ENCODE peak calls at places on chromosomes 13 and 19, in five cellular contexts. Y, V, Q, G and M are unnamed samples.

GRCh38 chr13:51646041-51646670 is 61.9 kb downstream of the WDFY2 start:
- DNase-seq in Q (no peak), V (no peak), Y (no peak), G (no peak), M (no peak)

GRCh38 chr19:48490980-48491792 is 20.4 kb downstream of the LMTK3 start:
- DNase-seq in Q (peak; percentile 54), G (peak; percentile 40), Y (peak; percentile 58), V (peak; percentile 48), M (no peak)

GRCh38 chr13:99746857-99747710 is 224.5 kb downstream of the ZIC5 start:
- DNase-seq in Q (no peak), G (no peak), V (no peak), Y (no peak), M (no peak)

GRCh38 chr13:77545626-77546412 is 10.3 kb downstream of the SCEL start:
- DNase-seq in Y (no peak), Q (no peak), V (peak; percentile 42), G (no peak), M (no peak)

GRCh38 chr13:99280166-99280565 is 22.0 kb upstream of the GPR18 start:
- DNase-seq in Y (no peak), V (no peak), G (no peak), Q (no peak), M (no peak)

GRCh38 chr13:113349491-113349890 is 14.4 kb downstream of the GRTP1 start:
- DNase-seq in Q (no peak), V (no peak), Y (no peak), G (no peak), M (no peak)

GRCh38 chr19:39817888-39818561 is 15.9 kb downstream of the DYRK1B start:
- DNase-seq in V (no peak), G (no peak), Q (no peak), Y (no peak), M (no peak)

GRCh38 chr13:107069107-107069776 is 501.3 kb upstream of the ARGLU1 start:
- DNase-seq in G (no peak), Y (no peak), Q (no peak), V (no peak), M (peak; percentile 96)

GRCh38 chr13:27353166-27353583 is 71.2 kb upstream of the GTF3A start:
- DNase-seq in Q (no peak), Y (no peak), V (no peak), G (no peak), M (no peak)

GRCh38 chr19:2235396-2236284 is 489 bp downstream of the PLEKHJ1 start:
- DNase-seq in Y (no peak), V (peak; percentile 74), Q (peak; percentile 81), G (peak; percentile 45), M (no peak)

GRCh38 chr13:92251815-92252214 is 853.4 kb downstream of the GPC5 start:
- DNase-seq in Y (no peak), V (no peak), G (no peak), Q (no peak), M (no peak)

GRCh38 chr13:102040812-102041211 is 361.0 kb downstream of the FGF14 start:
- DNase-seq in Y (no peak), V (no peak), Q (no peak), G (no peak), M (no peak)

GRCh38 chr19:51421229-51422052 is 4.0 kb upstream of the SIGLEC10 start:
- DNase-seq in V (no peak), G (no peak), Q (no peak), Y (no peak), M (no peak)

GRCh38 chr13:89401209-89401810 is 1730.1 kb downstream of the SLITRK5 start:
- DNase-seq in G (peak; percentile 31), V (no peak), Q (no peak), Y (no peak), M (no peak)

GRCh38 chr13:49995535-49996165 is 1.2 kb upstream of the TRIM13 start:
- DNase-seq in Q (no peak), V (peak; percentile 45), Y (no peak), G (peak; percentile 10), M (no peak)

GRCh38 chr13:35917942-35918645 is 213.1 kb downstream of the DCLK1 start:
- DNase-seq in Q (no peak), G (no peak), Y (no peak), V (no peak), M (no peak)

GRCh38 chr19:28358604-28359003 is 854.3 kb downstream of the UQCRFS1 start:
- DNase-seq in G (no peak), V (no peak), Q (no peak), Y (no peak), M (no peak)

GRCh38 chr13:48492123-48493075 is 40.5 kb downstream of the RCBTB2 start:
- DNase-seq in Y (peak; percentile 74), V (peak; percentile 81), G (peak; percentile 78), Q (peak; percentile 49), M (no peak)

GRCh38 chr19:58097349-58097748 is 682 bp downstream of the ZSCAN18 start:
- DNase-seq in Q (no peak), G (no peak), V (no peak), Y (no peak), M (no peak)

GRCh38 chr13:51101636-51102218 is 9.3 kb downstream of the C13orf42 start:
- DNase-seq in Q (no peak), G (no peak), Y (no peak), V (no peak), M (no peak)

GRCh38 chr19:35959968-35960320 is 23.8 kb downstream of the LRFN3 start:
- DNase-seq in Q (no peak), G (no peak), V (no peak), Y (no peak), M (no peak)

GRCh38 chr19:35960432-35960972 is 24.3 kb downstream of the LRFN3 start:
- DNase-seq in V (no peak), G (no peak), Q (no peak), Y (no peak), M (no peak)

GRCh38 chr19:35958660-35959039 is 22.5 kb downstream of the LRFN3 start:
- DNase-seq in Y (no peak), Q (no peak), G (no peak), V (no peak), M (no peak)

GRCh38 chr19:35955881-35956634 is 19.9 kb downstream of the LRFN3 start:
- DNase-seq in V (no peak), Y (no peak), Q (no peak), G (no peak), M (no peak)

DNA sequence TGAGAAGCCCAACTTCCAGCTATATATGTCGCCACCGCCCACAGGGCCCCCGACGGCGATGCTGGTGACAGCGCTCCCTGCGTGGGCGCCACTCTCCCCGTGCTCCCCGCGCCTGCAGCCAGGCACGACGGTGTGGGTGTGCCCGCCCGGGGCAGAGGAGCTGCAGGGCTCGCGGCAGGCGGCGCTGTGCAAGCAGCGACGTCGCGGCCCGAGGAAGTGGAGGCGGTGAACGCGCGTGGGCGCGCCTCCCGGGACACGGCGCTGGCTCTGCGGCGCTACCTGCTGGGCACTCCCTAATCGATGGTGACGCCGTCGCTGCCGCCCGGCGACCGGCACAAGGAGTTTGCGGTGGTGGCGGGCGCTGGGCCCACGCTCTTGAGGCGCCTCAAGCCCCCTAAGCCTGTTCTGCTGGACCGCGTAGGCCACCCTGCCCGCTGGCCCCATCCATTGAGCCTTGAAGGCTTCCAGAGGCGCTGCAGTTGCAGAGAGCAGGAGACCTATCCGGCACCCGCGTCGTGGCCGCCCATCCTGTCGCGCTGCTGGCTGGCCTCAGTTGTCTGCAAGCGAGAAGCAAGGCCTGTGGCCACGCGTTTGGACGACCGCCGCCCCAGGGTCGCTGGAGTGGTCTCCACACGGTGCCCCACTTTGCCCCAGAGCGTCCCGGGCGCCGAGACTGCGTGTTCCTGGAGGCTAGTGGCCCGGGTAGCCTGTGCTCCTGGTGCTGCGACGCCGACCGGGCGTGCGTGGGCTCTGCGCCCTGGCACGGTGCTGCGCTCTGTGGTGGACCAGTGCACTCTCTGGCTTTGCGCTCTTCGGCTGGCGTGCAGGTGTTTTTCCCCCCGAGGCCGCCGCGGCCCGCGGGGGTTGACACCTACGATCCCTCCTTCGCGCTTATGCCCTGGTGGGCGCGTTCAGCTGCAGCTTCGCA is 23.1 kb downstream of the LRFN3 start:
- DNase-seq in Y (peak; percentile 77), G (peak; percentile 15), Q (peak; percentile 39), V (peak; percentile 61), M (no peak)
- H3K4me3 ChIP-seq in Y (peak overlapping the region; percentile 57), G (no peak overlapping the region), Q (no peak overlapping the region), V (peak overlapping the region; percentile 9), M (no peak overlapping the region)

DNA sequence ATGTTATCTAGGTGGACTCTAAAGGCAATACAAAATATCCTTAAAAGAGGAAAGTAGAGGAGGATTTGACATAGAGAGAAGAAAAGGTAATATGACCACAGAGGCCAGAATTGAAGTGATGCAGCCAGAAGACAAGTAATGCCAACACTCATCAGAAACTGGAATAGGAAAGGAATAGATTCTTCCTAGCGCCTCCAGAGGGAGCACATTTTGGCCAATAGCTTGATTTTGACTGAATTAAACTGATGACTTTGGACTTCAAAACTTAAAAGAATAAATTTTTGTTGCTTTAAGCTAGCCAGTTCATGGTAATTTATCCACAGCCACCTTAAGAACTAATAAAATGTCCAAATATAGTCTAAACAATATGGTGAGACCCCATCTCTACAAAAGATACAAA is 1921.9 kb downstream of the OLFM4 start:
- DNase-seq in V (no peak), G (no peak), Q (no peak), Y (no peak), M (no peak)
- TF ChIP-seq CTCF in V (no peak), G (no peak), Q (no peak), Y (no peak), M (no peak)

DNA sequence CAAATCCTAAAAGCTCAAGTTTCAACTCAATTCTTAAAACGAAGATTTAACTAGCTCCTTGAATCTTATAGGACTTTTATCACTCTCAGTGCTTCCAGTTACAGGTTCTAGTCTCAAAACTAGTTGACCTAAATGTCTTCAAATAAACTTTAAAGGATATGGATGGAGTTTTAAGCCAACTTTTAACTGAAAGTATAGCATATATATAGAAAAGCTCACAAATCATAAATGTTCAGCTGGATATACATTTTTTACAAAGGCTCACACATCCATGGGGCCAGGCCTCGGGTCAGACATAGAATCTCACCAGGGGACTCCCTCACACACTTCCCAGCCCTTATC is 47.1 kb upstream of the ARHGEF7 start:
- DNase-seq in G (no peak), Y (no peak), Q (no peak), V (no peak), M (no peak)
- H3K4me3 ChIP-seq in G (no peak overlapping the region), Y (no peak overlapping the region), Q (no peak overlapping the region), V (no peak overlapping the region), M (no peak overlapping the region)

GRCh38 chr19:30168760-30169159 is 203.4 kb upstream of the ZNF536 start:
- DNase-seq in Q (no peak), G (no peak), Y (no peak), V (no peak), M (no peak)
- TF ChIP-seq CTCF in Q (no peak), G (no peak), Y (no peak), V (no peak), M (no peak)

GRCh38 chr13:111313911-111314425 is 6.5 kb upstream of the TEX29 start:
- DNase-seq in Q (no peak), V (no peak), Y (no peak), G (no peak), M (no peak)
- H3K4me3 ChIP-seq in Q (no peak overlapping the region), V (no peak overlapping the region), Y (no peak overlapping the region), G (no peak overlapping the region), M (no peak overlapping the region)